ENCODE peak calls at places on chromosome 1, in eight cellular contexts. One of them, this sample, is unnamed.

GRCh38 chr1:117162806-117163205 is 41.3 kb upstream of the TRIM45 start:
- DNase-seq in HFF-Myc: no peak
- DNase-seq in WTC11: no peak
- DNase-seq in Calu3: no peak
- DNase-seq in neural crest cell: no peak
- DNase-seq in PC-3: peak; percentile 27
- DNase-seq in heart right ventricle: no peak
- DNase-seq in psoas muscle: no peak
- DNase-seq in this sample: no peak

GRCh38 chr1:187033721-187034120 is 205.0 kb downstream of the PLA2G4A start:
- DNase-seq in psoas muscle: no peak
- DNase-seq in HFF-Myc: no peak
- DNase-seq in WTC11: no peak
- DNase-seq in PC-3: no peak
- DNase-seq in neural crest cell: no peak
- DNase-seq in Calu3: no peak
- DNase-seq in heart right ventricle: no peak
- DNase-seq in this sample: no peak

GRCh38 chr1:205003358-205004145 is 39.5 kb upstream of the CNTN2 start:
- DNase-seq in Calu3: no peak
- DNase-seq in heart right ventricle: no peak
- DNase-seq in WTC11: no peak
- DNase-seq in PC-3: no peak
- DNase-seq in HFF-Myc: no peak
- DNase-seq in neural crest cell: no peak
- DNase-seq in psoas muscle: no peak
- DNase-seq in this sample: no peak

GRCh38 chr1:181251001-181251712 is 162.7 kb downstream of the IER5 start:
- DNase-seq in HFF-Myc: peak; percentile 24
- DNase-seq in PC-3: peak; percentile 92
- DNase-seq in Calu3: peak; percentile 37
- DNase-seq in psoas muscle: no peak
- DNase-seq in neural crest cell: no peak
- DNase-seq in heart right ventricle: no peak
- DNase-seq in WTC11: no peak
- DNase-seq in this sample: no peak

GRCh38 chr1:156654700-156655099 is 12.8 kb downstream of the BCAN start:
- DNase-seq in heart right ventricle: no peak
- DNase-seq in WTC11: no peak
- DNase-seq in psoas muscle: no peak
- DNase-seq in HFF-Myc: no peak
- DNase-seq in neural crest cell: no peak
- DNase-seq in PC-3: no peak
- DNase-seq in Calu3: no peak
- DNase-seq in this sample: no peak

GRCh38 chr1:64136749-64137568 is 66.5 kb upstream of the UBE2U start:
- DNase-seq in PC-3: peak; percentile 93
- DNase-seq in heart right ventricle: peak; percentile 81
- DNase-seq in WTC11: peak; percentile 84
- DNase-seq in HFF-Myc: peak; percentile 97
- DNase-seq in neural crest cell: peak; percentile 79
- DNase-seq in Calu3: peak; percentile 82
- DNase-seq in psoas muscle: peak; percentile 63
- DNase-seq in this sample: peak; percentile 81

GRCh38 chr1:194056169-194056568 is 869.8 kb upstream of the B3GALT2 start:
- DNase-seq in psoas muscle: no peak
- DNase-seq in WTC11: no peak
- DNase-seq in HFF-Myc: no peak
- DNase-seq in Calu3: no peak
- DNase-seq in heart right ventricle: no peak
- DNase-seq in neural crest cell: no peak
- DNase-seq in PC-3: no peak
- DNase-seq in this sample: no peak

GRCh38 chr1:223741861-223742260 is 29.5 kb downstream of the CAPN2 start:
- DNase-seq in Calu3: no peak
- DNase-seq in PC-3: no peak
- DNase-seq in neural crest cell: no peak
- DNase-seq in heart right ventricle: no peak
- DNase-seq in HFF-Myc: no peak
- DNase-seq in WTC11: no peak
- DNase-seq in psoas muscle: no peak
- DNase-seq in this sample: no peak

GRCh38 chr1:225849905-225850304 is 32.3 kb downstream of the TMEM63A start:
- DNase-seq in heart right ventricle: peak; percentile 41
- DNase-seq in HFF-Myc: no peak
- DNase-seq in neural crest cell: no peak
- DNase-seq in WTC11: no peak
- DNase-seq in PC-3: no peak
- DNase-seq in Calu3: no peak
- DNase-seq in psoas muscle: peak; percentile 56
- DNase-seq in this sample: no peak

GRCh38 chr1:30588311-30589073 is 134.9 kb downstream of the MATN1 start:
- DNase-seq in PC-3: no peak
- DNase-seq in neural crest cell: no peak
- DNase-seq in WTC11: no peak
- DNase-seq in heart right ventricle: no peak
- DNase-seq in psoas muscle: no peak
- DNase-seq in Calu3: no peak
- DNase-seq in HFF-Myc: no peak
- DNase-seq in this sample: no peak

GRCh38 chr1:201847150-201847549 is 18.2 kb downstream of the IPO9 start:
- DNase-seq in WTC11: no peak
- DNase-seq in heart right ventricle: no peak
- DNase-seq in psoas muscle: no peak
- DNase-seq in PC-3: no peak
- DNase-seq in neural crest cell: no peak
- DNase-seq in HFF-Myc: no peak
- DNase-seq in Calu3: no peak
- DNase-seq in this sample: no peak

GRCh38 chr1:173420330-173420806 is 56.8 kb upstream of the PRDX6 start:
- DNase-seq in Calu3: peak; percentile 78
- DNase-seq in PC-3: peak; percentile 100
- DNase-seq in neural crest cell: peak; percentile 70
- DNase-seq in HFF-Myc: peak; percentile 69
- DNase-seq in psoas muscle: peak; percentile 28
- DNase-seq in heart right ventricle: peak; percentile 54
- DNase-seq in WTC11: peak; percentile 59
- DNase-seq in this sample: peak; percentile 62

GRCh38 chr1:223363057-223363855 is 720 bp downstream of the SUSD4 start:
- DNase-seq in PC-3: no peak
- DNase-seq in neural crest cell: peak; percentile 18
- DNase-seq in WTC11: peak; percentile 53
- DNase-seq in heart right ventricle: peak; percentile 52
- DNase-seq in psoas muscle: peak; percentile 30
- DNase-seq in Calu3: peak; percentile 15
- DNase-seq in HFF-Myc: no peak
- DNase-seq in this sample: peak; percentile 71

GRCh38 chr1:65924471-65924870 is 131.8 kb downstream of the PDE4B start:
- DNase-seq in heart right ventricle: no peak
- DNase-seq in PC-3: peak; percentile 37
- DNase-seq in Calu3: peak; percentile 3
- DNase-seq in WTC11: no peak
- DNase-seq in neural crest cell: no peak
- DNase-seq in HFF-Myc: peak; percentile 19
- DNase-seq in psoas muscle: no peak
- DNase-seq in this sample: no peak

GRCh38 chr1:117067528-117068370 is 7.6 kb downstream of the TTF2 start:
- DNase-seq in HFF-Myc: peak; percentile 40
- DNase-seq in psoas muscle: peak; percentile 37
- DNase-seq in neural crest cell: peak; percentile 49
- DNase-seq in Calu3: peak; percentile 33
- DNase-seq in PC-3: peak; percentile 65
- DNase-seq in WTC11: peak; percentile 30
- DNase-seq in heart right ventricle: peak; percentile 44
- DNase-seq in this sample: peak; percentile 56

GRCh38 chr1:27109103-27109822 is 45.7 kb downstream of the SLC9A1 start:
- DNase-seq in heart right ventricle: no peak
- DNase-seq in Calu3: peak; percentile 45
- DNase-seq in PC-3: peak; percentile 61
- DNase-seq in WTC11: peak; percentile 85
- DNase-seq in psoas muscle: no peak
- DNase-seq in neural crest cell: no peak
- DNase-seq in HFF-Myc: no peak
- DNase-seq in this sample: peak; percentile 35

GRCh38 chr1:39788758-39789570 is at the start of gene BMP8B:
- DNase-seq in HFF-Myc: no peak
- DNase-seq in Calu3: peak; percentile 78
- DNase-seq in neural crest cell: no peak
- DNase-seq in PC-3: peak; percentile 75
- DNase-seq in heart right ventricle: peak; percentile 36
- DNase-seq in psoas muscle: peak; percentile 55
- DNase-seq in WTC11: peak; percentile 60
- DNase-seq in this sample: peak; percentile 48

GRCh38 chr1:223135176-223135575 is 7.9 kb downstream of the TLR5 start:
- DNase-seq in PC-3: peak; percentile 94
- DNase-seq in neural crest cell: no peak
- DNase-seq in HFF-Myc: no peak
- DNase-seq in heart right ventricle: no peak
- DNase-seq in WTC11: no peak
- DNase-seq in Calu3: no peak
- DNase-seq in psoas muscle: peak; percentile 72
- DNase-seq in this sample: no peak

GRCh38 chr1:41498809-41499208 is 14.3 kb upstream of the EDN2 start:
- DNase-seq in WTC11: no peak
- DNase-seq in HFF-Myc: no peak
- DNase-seq in Calu3: peak; percentile 80
- DNase-seq in psoas muscle: peak; percentile 85
- DNase-seq in heart right ventricle: peak; percentile 74
- DNase-seq in neural crest cell: no peak
- DNase-seq in PC-3: peak; percentile 76
- DNase-seq in this sample: no peak

GRCh38 chr1:155324717-155325595 is 4.3 kb downstream of the RUSC1 start:
- DNase-seq in HFF-Myc: no peak
- DNase-seq in neural crest cell: peak; percentile 56
- DNase-seq in heart right ventricle: peak; percentile 37
- DNase-seq in WTC11: peak; percentile 85
- DNase-seq in PC-3: peak; percentile 73
- DNase-seq in Calu3: peak; percentile 81
- DNase-seq in psoas muscle: peak; percentile 59
- DNase-seq in this sample: peak; percentile 72

GRCh38 chr1:216416488-216416887 is 6.8 kb downstream of the USH2A start:
- DNase-seq in Calu3: no peak
- DNase-seq in WTC11: no peak
- DNase-seq in heart right ventricle: no peak
- DNase-seq in HFF-Myc: no peak
- DNase-seq in neural crest cell: no peak
- DNase-seq in psoas muscle: no peak
- DNase-seq in PC-3: no peak
- DNase-seq in this sample: no peak

GRCh38 chr1:15154480-15155036 is 1.0 kb downstream of the TMEM51 start:
- DNase-seq in psoas muscle: peak; percentile 31
- DNase-seq in HFF-Myc: no peak
- DNase-seq in neural crest cell: peak; percentile 9
- DNase-seq in Calu3: peak; percentile 42
- DNase-seq in heart right ventricle: no peak
- DNase-seq in PC-3: peak; percentile 30
- DNase-seq in WTC11: peak; percentile 56
- DNase-seq in this sample: peak; percentile 65

GRCh38 chr1:115373305-115373704 is 35.3 kb upstream of the NGF start:
- DNase-seq in PC-3: peak; percentile 60
- DNase-seq in neural crest cell: no peak
- DNase-seq in heart right ventricle: no peak
- DNase-seq in Calu3: no peak
- DNase-seq in psoas muscle: no peak
- DNase-seq in WTC11: no peak
- DNase-seq in HFF-Myc: no peak
- DNase-seq in this sample: no peak

GRCh38 chr1:198880818-198881597 is 242.2 kb downstream of the PTPRC start:
- DNase-seq in PC-3: peak; percentile 82
- DNase-seq in psoas muscle: no peak
- DNase-seq in HFF-Myc: peak; percentile 72
- DNase-seq in heart right ventricle: no peak
- DNase-seq in Calu3: peak; percentile 57
- DNase-seq in neural crest cell: no peak
- DNase-seq in WTC11: no peak
- DNase-seq in this sample: no peak

GRCh38 chr1:152107289-152107983 is 7.8 kb downstream of the TCHH start:
- DNase-seq in psoas muscle: no peak
- DNase-seq in PC-3: no peak
- DNase-seq in HFF-Myc: no peak
- DNase-seq in neural crest cell: no peak
- DNase-seq in Calu3: no peak
- DNase-seq in WTC11: peak; percentile 56
- DNase-seq in heart right ventricle: no peak
- DNase-seq in this sample: no peak
- TF ChIP-seq CTCF in psoas muscle: no peak
- TF ChIP-seq CTCF in PC-3: no peak
- TF ChIP-seq CTCF in HFF-Myc: no peak
- TF ChIP-seq CTCF in neural crest cell: no peak
- TF ChIP-seq CTCF in Calu3: no peak
- TF ChIP-seq CTCF in WTC11: no peak
- TF ChIP-seq CTCF in heart right ventricle: no peak
- TF ChIP-seq CTCF in this sample: no peak

GRCh38 chr1:48940354-48940753 is 163.7 kb upstream of the BEND5 start:
- DNase-seq in HFF-Myc: no peak
- DNase-seq in heart right ventricle: no peak
- DNase-seq in neural crest cell: no peak
- DNase-seq in Calu3: no peak
- DNase-seq in psoas muscle: no peak
- DNase-seq in PC-3: no peak
- DNase-seq in WTC11: no peak
- DNase-seq in this sample: no peak
- TF ChIP-seq CTCF in HFF-Myc: no peak
- TF ChIP-seq CTCF in heart right ventricle: no peak
- TF ChIP-seq CTCF in neural crest cell: no peak
- TF ChIP-seq CTCF in Calu3: no peak
- TF ChIP-seq CTCF in psoas muscle: no peak
- TF ChIP-seq CTCF in PC-3: no peak
- TF ChIP-seq CTCF in WTC11: no peak
- TF ChIP-seq CTCF in this sample: no peak

DNA sequence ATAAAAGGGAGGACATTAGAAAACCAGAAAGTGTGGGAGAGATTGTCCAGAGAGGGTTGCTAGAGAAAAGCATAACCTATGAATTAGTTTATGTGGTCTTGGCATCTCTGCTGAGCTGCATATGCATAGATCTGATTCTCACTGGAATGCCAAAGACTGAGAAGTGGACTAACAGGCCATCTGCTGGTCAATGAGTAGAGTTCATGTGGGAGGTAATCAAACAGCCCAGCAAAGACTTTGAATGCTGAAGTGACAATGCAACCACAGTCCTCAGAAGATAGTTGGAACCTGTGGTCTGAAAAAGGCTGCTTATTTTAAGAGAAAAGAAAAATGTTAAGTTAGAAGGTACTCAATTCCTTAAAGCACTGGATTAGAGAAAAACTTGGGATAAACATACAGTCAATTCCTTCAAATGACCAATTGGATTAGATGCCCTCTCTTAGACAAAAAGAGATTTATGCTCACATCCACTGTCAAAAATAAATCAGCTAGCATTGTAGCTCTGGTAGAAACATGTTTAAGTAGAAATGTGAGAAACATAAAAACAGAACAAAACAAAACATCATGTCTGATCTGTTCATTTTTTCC is 382.8 kb downstream of the AMY1C start:
- DNase-seq in HFF-Myc: no peak
- DNase-seq in PC-3: peak; percentile 54
- DNase-seq in WTC11: no peak
- DNase-seq in heart right ventricle: no peak
- DNase-seq in neural crest cell: no peak
- DNase-seq in psoas muscle: no peak
- DNase-seq in Calu3: peak; percentile 8
- DNase-seq in this sample: peak; percentile 17
- TF ChIP-seq CTCF in HFF-Myc: no peak
- TF ChIP-seq CTCF in PC-3: peak; percentile 79
- TF ChIP-seq CTCF in WTC11: peak; percentile 28
- TF ChIP-seq CTCF in heart right ventricle: peak; percentile 41
- TF ChIP-seq CTCF in neural crest cell: peak; percentile 76
- TF ChIP-seq CTCF in psoas muscle: peak; percentile 37
- TF ChIP-seq CTCF in Calu3: no peak
- TF ChIP-seq CTCF in this sample: peak; percentile 56

GRCh38 chr1:12339410-12339809 is 109.6 kb downstream of the VPS13D start:
- DNase-seq in HFF-Myc: no peak
- DNase-seq in Calu3: no peak
- DNase-seq in neural crest cell: no peak
- DNase-seq in PC-3: peak; percentile 31
- DNase-seq in psoas muscle: no peak
- DNase-seq in WTC11: no peak
- DNase-seq in heart right ventricle: peak; percentile 61
- DNase-seq in this sample: no peak
- TF ChIP-seq CTCF in HFF-Myc: peak; percentile 27
- TF ChIP-seq CTCF in Calu3: no peak
- TF ChIP-seq CTCF in neural crest cell: peak; percentile 31
- TF ChIP-seq CTCF in PC-3: peak; percentile 43
- TF ChIP-seq CTCF in psoas muscle: no peak
- TF ChIP-seq CTCF in WTC11: no peak
- TF ChIP-seq CTCF in heart right ventricle: peak; percentile 30
- TF ChIP-seq CTCF in this sample: no peak

This sample was measured in nephron progenitor cell.